ENCODE peak calls at places on chromosomes 5 and 9, in six cellular contexts. M is neuronal stem cell, E is mesenchymal stem cell, A is H1, H is IMR-90, R is mesendoderm. J is an unnamed sample.

GRCh38 chr9:77661696-77662095 is 13.6 kb upstream of the GNA14 start:
- DNase-seq in E (no peak), M (no peak), H (no peak), R (no peak), A (no peak), J (no peak)

GRCh38 chr9:123424131-123424530 is 68.1 kb downstream of the CRB2 start:
- DNase-seq in H (no peak), A (no peak), R (no peak), E (no peak), M (no peak), J (no peak)

GRCh38 chr5:136457390-136458094 is 92.2 kb upstream of the TRPC7 start:
- DNase-seq in A (no peak), R (no peak), H (no peak), M (no peak), E (no peak), J (no peak)

GRCh38 chr9:136088481-136088938 is 6.6 kb downstream of the NACC2 start:
- DNase-seq in E (no peak), M (no peak), A (no peak), R (no peak), H (no peak), J (peak)

GRCh38 chr5:73180561-73180960 is 7.6 kb downstream of the TMEM174 start:
- DNase-seq in M (no peak), A (no peak), R (no peak), E (no peak), H (peak), J (no peak)

GRCh38 chr5:79956173-79956670 is 34.8 kb downstream of the MTX3 start:
- DNase-seq in E (peak), R (peak), H (peak), A (no peak), M (no peak), J (peak)

GRCh38 chr5:109693535-109694152 is 3.9 kb downstream of the MAN2A1 start:
- DNase-seq in M (no peak), A (no peak), H (peak), R (peak), E (peak), J (no peak)

GRCh38 chr9:122360891-122361290 is 9.9 kb upstream of the PTGS1 start:
- DNase-seq in A (no peak), E (no peak), H (peak), M (no peak), R (no peak), J (no peak)

GRCh38 chr9:36400332-36401178 is 486 bp upstream of the RNF38 start:
- DNase-seq in H (peak), M (peak), E (peak), A (peak), R (peak), J (peak)

GRCh38 chr5:32280656-32281081 is 32.1 kb downstream of the MTMR12 start:
- DNase-seq in M (no peak), H (no peak), R (no peak), A (no peak), E (no peak), J (no peak)

GRCh38 chr9:38235244-38235643 is 157.3 kb upstream of the ALDH1B1 start:
- DNase-seq in M (no peak), R (no peak), E (no peak), H (no peak), A (no peak), J (no peak)

GRCh38 chr9:81906656-81907055 is 21.6 kb upstream of the SPATA31D4 start:
- DNase-seq in E (no peak), R (no peak), M (no peak), A (no peak), H (peak), J (no peak)

GRCh38 chr5:88889165-88890069 is 6.4 kb upstream of the MEF2C start:
- DNase-seq in E (peak), R (peak), A (no peak), M (no peak), H (peak), J (peak)

GRCh38 chr5:171668097-171668412 is 117.6 kb upstream of the SMIM23 start:
- DNase-seq in E (no peak), M (no peak), R (no peak), A (no peak), H (no peak), J (no peak)

GRCh38 chr9:104301770-104302169 is 202.3 kb upstream of the OR13F1 start:
- DNase-seq in R (no peak), H (no peak), M (no peak), E (no peak), A (no peak), J (no peak)

GRCh38 chr9:69131682-69132081 is 42.4 kb upstream of the TJP2 start:
- DNase-seq in H (peak), R (no peak), E (peak), A (no peak), M (no peak), J (peak)

GRCh38 chr5:57211039-57211438 is 37.2 kb downstream of the GPBP1 start:
- DNase-seq in R (no peak), E (no peak), M (no peak), A (no peak), H (no peak), J (no peak)

GRCh38 chr9:94934816-94935328 is 208.4 kb downstream of the AOPEP start:
- DNase-seq in H (no peak), A (no peak), M (no peak), R (no peak), E (no peak), J (no peak)

GRCh38 chr5:137888875-137889759 is at the start of gene PKD2L2:
- DNase-seq in E (no peak), R (peak), A (peak), H (peak), M (peak), J (peak)

GRCh38 chr5:140111043-140111858 is 2.7 kb upstream of the PURA start:
- DNase-seq in R (peak), M (no peak), A (no peak), E (no peak), H (no peak), J (peak)

GRCh38 chr9:7536310-7536939 is 263.2 kb downstream of the DMAC1 start:
- DNase-seq in A (no peak), R (peak), E (peak), H (peak), M (peak), J (peak)

GRCh38 chr5:65213921-65214525 is 267.7 kb downstream of the ADAMTS6 start:
- DNase-seq in R (peak), A (peak), E (peak), H (peak), M (no peak), J (peak)

GRCh38 chr9:125663127-125663526 is 43.9 kb downstream of the MAPKAP1 start:
- DNase-seq in A (no peak), H (peak), R (no peak), E (peak), M (no peak), J (no peak)

GRCh38 chr9:38367898-38368297 is 24.6 kb upstream of the ALDH1B1 start:
- DNase-seq in M (no peak), R (no peak), H (no peak), A (no peak), E (no peak), J (no peak)

GRCh38 chr5:138601444-138601843 is 26.2 kb upstream of the HSPA9 start:
- DNase-seq in A (no peak), R (no peak), E (peak), M (no peak), H (peak), J (no peak)

GRCh38 chr5:171419663-171420428 is 399 bp downstream of the FGF18 start:
- DNase-seq in R (peak), E (no peak), M (peak), A (no peak), H (peak), J (peak)

GRCh38 chr9:106421772-106422171 is 441.2 kb upstream of the ZNF462 start:
- DNase-seq in A (no peak), H (no peak), R (no peak), E (no peak), M (no peak), J (no peak)

GRCh38 chr5:136011427-136012001 is 17.3 kb upstream of the TGFBI start:
- DNase-seq in E (peak), H (peak), A (no peak), R (no peak), M (no peak), J (no peak)

GRCh38 chr5:146026307-146027010 is 78.9 kb downstream of the PLAC8L1 start:
- DNase-seq in A (peak), R (no peak), H (no peak), M (peak), E (no peak), J (peak)

GRCh38 chr9:110191616-110192015 is 16.3 kb downstream of the C9orf152 start:
- DNase-seq in H (no peak), M (no peak), R (no peak), A (no peak), E (no peak), J (no peak)
- H2BK120ac ChIP-seq in H (no peak), M (no peak), R (no peak), A (no peak), E (no peak), J (no peak)

GRCh38 chr9:89739531-89740315 is 134.9 kb downstream of the GADD45G start:
- DNase-seq in E (no peak), R (no peak), H (no peak), M (no peak), A (no peak), J (no peak)
- H3K4me2 ChIP-seq in E (no peak), R (no peak), H (no peak), M (no peak), A (no peak), J (no peak)

DNA sequence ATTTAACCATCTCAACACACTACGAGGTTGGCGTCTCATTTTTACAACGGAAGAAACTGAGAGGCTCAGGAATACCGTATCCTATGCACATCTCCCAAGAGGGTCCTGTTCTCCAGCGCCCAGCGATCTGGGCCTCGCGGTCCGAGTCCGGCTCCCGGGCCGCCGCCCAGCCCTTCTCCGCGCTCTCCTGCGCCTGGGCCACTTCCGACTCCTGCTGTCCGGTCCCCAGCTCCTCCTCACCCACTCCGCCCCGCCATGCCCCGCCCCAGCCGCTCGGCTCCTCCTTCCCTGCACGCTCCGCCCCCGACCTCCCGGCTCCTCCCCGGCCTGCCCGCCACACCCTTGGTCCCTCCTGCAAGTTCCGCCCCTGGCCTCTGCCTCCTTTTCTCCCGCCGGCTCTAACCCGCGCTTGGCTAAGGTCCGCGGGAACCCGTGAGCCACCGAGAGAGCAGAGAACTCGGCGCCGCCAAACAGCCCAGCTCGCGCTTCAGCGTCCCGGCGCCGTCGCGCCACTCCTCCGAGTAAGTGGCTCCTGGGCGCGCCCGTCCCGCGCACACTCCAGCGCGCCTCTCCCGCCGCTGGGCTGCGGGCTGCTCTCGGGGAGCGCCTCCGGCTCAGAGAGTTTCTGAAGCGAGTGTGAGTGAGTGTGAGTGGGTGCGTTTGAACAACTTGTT is 87.3 kb upstream of the TNFAIP8 start:
- DNase-seq in H (peak), M (peak), R (peak), A (peak), E (peak), J (peak)
- H2BK120ac ChIP-seq in H (peak), M (peak), R (no peak), A (no peak), E (no peak), J (no peak)

DNA sequence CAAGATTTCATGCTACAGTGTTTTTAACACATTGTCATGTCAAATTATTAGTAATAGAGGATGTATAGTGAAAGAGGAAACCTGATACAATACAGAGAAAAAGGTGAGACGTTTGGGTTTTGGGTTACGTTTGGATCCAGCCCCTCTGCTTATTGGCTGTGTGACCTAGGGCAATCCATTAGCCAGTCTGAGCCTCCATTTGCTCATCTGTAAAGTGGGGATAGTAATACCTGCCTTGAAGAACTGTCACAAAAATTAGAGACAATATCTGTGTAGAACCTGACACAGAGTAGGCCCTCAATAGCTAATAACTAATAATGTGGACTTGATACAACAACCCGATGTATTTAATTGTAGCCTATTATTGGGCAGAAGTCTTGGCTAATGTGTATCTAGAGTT is 4.3 kb upstream of the BOD1 start:
- DNase-seq in A (no peak), R (no peak), M (no peak), H (no peak), E (no peak), J (no peak)
- H3K4me2 ChIP-seq in A (no peak), R (no peak), M (no peak), H (no peak), E (no peak), J (no peak)

DNA sequence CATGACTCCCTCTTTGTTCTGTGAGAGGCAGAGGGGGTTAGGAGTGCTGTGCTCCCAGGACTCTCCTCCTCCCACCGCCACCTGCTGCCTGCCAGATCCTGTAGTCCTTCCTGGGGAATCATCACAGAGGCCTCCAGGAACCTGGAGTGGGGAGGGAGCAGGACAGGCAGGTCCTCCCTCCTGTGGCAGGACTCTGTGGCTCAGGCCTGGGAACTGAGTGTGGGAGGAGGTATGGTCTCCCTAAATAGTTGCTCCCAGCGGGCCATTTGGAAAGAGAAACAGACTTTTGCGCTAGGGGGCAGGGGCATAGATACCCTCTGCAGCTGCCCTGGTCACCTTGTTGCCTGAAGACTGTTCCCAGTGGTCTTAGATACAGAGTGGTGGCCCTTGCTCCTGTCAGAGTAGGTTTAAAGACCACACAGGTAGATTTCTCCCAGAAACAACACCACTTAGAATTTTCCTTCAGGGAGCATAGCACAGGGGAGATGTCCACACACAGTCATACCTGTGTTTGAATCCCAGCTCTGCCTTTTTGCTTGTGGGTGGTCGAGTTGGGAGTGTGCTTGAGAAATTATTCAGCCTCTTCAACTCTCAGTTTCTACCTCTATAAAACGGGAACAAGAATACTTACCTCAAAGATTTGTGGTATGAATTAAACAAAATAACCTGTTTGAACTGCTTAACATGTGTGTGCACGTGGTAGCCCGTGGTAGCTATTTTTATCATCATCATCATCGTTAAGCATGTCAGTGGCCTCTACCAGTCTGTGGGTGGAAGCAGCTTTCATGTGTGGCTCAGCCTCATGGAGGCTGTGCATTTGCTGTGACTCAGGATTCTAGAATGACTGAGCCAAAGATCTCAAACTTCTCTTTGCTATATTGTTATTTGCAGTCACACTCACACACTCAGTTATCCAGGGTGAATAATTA is 55.8 kb downstream of the SLC22A5 start:
- DNase-seq in E (peak), R (no peak), M (no peak), H (peak), A (no peak), J (no peak)
- H2BK120ac ChIP-seq in E (peak), R (no peak), M (no peak), H (peak), A (no peak), J (no peak)

GRCh38 chr5:177171961-177172360 is 38.4 kb downstream of the NSD1 start:
- DNase-seq in R (no peak), M (no peak), E (no peak), A (no peak), H (no peak), J (no peak)

GRCh38 chr5:177179431-177179830 is 45.9 kb downstream of the NSD1 start:
- DNase-seq in E (no peak), H (no peak), R (no peak), M (no peak), A (no peak), J (no peak)

GRCh38 chr5:177178905-177179304 is 45.3 kb downstream of the NSD1 start:
- DNase-seq in H (no peak), A (no peak), E (no peak), M (no peak), R (no peak), J (no peak)

GRCh38 chr5:177175336-177175735 is 41.8 kb downstream of the NSD1 start:
- DNase-seq in E (no peak), H (no peak), M (no peak), R (no peak), A (no peak), J (no peak)

DNA sequence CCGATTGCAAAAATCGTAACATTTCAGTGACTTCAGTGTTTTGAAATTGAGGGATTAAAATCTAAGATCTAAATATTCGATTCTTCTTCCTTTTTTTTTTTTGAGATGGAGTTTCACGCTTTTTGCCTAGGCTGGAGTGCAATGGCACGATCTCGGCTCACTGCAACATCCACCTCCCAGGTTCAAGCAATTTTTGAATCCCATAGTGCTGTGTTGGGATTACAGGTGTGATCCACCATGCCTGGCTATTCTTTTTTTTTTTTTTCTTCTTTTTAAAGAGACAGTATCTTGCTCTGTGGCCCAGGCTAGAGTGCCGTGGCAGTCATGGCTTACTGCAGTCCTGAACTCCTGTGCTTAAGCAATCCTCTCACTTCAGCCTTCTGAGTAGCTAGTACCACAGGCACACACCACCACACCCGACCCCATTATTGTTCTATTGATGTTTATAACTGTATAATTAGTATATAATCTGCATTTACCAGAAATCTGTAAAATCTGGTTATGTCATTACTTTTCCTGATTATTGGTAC is 42.7 kb downstream of the NSD1 start:
- DNase-seq in A (no peak), E (no peak), R (no peak), M (no peak), H (no peak), J (no peak)
- H3K4me2 ChIP-seq in A (no peak), E (no peak), R (no peak), M (no peak), H (no peak), J (no peak)

GRCh38 chr5:11150976-11151375 is 389.9 kb upstream of the DAP start:
- DNase-seq in H (no peak), M (no peak), A (no peak), E (no peak), R (no peak), J (no peak)
- H2BK120ac ChIP-seq in H (no peak), M (no peak), A (no peak), E (no peak), R (no peak), J (no peak)

J was measured in H9.